ENCODE peak calls at places on chromosomes 16 and 17, in eight cellular contexts. C, N, W, D, M, Z, P and I are unnamed samples.

GRCh38 chr17:48356866-48357265 is 73.1 kb downstream of the SKAP1 start:
- DNase-seq in C (no peak), N (no peak), W (no peak), D (no peak), M (no peak), Z (no peak), P (no peak), I (no peak)

GRCh38 chr16:90077757-90078593 is 844 bp upstream of the PRDM7 start:
- DNase-seq in C (no peak), N (no peak), W (peak; percentile 42), D (peak; percentile 39), M (peak; percentile 28), Z (no peak), P (peak; percentile 18), I (peak; percentile 60)

GRCh38 chr17:56973520-56973919 is 4.4 kb upstream of the SCPEP1 start:
- DNase-seq in C (no peak), N (no peak), W (peak; percentile 15), D (no peak), M (no peak), Z (no peak), P (no peak), I (no peak)

GRCh38 chr16:66287916-66288315 is 78.6 kb upstream of the CDH5 start:
- DNase-seq in C (no peak), N (no peak), W (no peak), D (no peak), M (no peak), Z (no peak), P (no peak), I (no peak)

GRCh38 chr17:63783522-63783921 is 9.6 kb downstream of the DDX42 start:
- DNase-seq in C (no peak), N (no peak), W (no peak), D (no peak), M (no peak), Z (no peak), P (no peak), I (no peak)

GRCh38 chr16:67804853-67805542 is 1.4 kb downstream of the RANBP10 start:
- DNase-seq in C (no peak), N (no peak), W (no peak), D (no peak), M (no peak), Z (no peak), P (no peak), I (no peak)

GRCh38 chr17:68378202-68379149 is 78.8 kb downstream of the WIPI1 start:
- DNase-seq in C (peak; percentile 42), N (peak; percentile 71), W (peak; percentile 97), D (no peak), M (no peak), Z (peak; percentile 61), P (peak; percentile 98), I (no peak)

GRCh38 chr16:19114359-19115147 is 789 bp downstream of the ITPRIPL2 start:
- DNase-seq in C (no peak), N (peak; percentile 61), W (peak; percentile 78), D (peak; percentile 78), M (no peak), Z (no peak), P (no peak), I (peak; percentile 64)

GRCh38 chr17:11932337-11932898 is 64.9 kb downstream of the ZNF18 start:
- DNase-seq in C (no peak), N (no peak), W (no peak), D (no peak), M (no peak), Z (no peak), P (no peak), I (no peak)

GRCh38 chr17:12342609-12343248 is 322.1 kb downstream of the MAP2K4 start:
- DNase-seq in C (no peak), N (peak; percentile 62), W (peak; percentile 34), D (peak; percentile 52), M (no peak), Z (no peak), P (no peak), I (peak; percentile 62)

GRCh38 chr17:48907713-48908046 is 527 bp upstream of the UBE2Z start:
- DNase-seq in C (no peak), N (no peak), W (peak; percentile 69), D (no peak), M (no peak), Z (peak; percentile 63), P (no peak), I (peak; percentile 57)

GRCh38 chr17:66548158-66548557 is 245.7 kb downstream of the PRKCA start:
- DNase-seq in C (no peak), N (no peak), W (peak; percentile 33), D (no peak), M (no peak), Z (no peak), P (no peak), I (no peak)

GRCh38 chr16:20610192-20610891 is 34.2 kb upstream of the ACSM2B start:
- DNase-seq in C (no peak), N (no peak), W (no peak), D (no peak), M (no peak), Z (no peak), P (no peak), I (no peak)

GRCh38 chr17:2179615-2180295 is 123.8 kb downstream of the SMG6 start:
- DNase-seq in C (peak; percentile 53), N (peak; percentile 71), W (peak; percentile 100), D (no peak), M (no peak), Z (no peak), P (peak; percentile 99), I (no peak)

GRCh38 chr17:75087182-75087557 is 584 bp upstream of the SLC16A5 start:
- DNase-seq in C (no peak), N (no peak), W (no peak), D (no peak), M (no peak), Z (no peak), P (no peak), I (no peak)

GRCh38 chr17:79589669-79590270 is 21.1 kb downstream of the RBFOX3 start:
- DNase-seq in C (no peak), N (no peak), W (no peak), D (no peak), M (no peak), Z (no peak), P (no peak), I (no peak)

GRCh38 chr16:67278773-67279295 is 498 bp upstream of the PLEKHG4 start:
- DNase-seq in C (no peak), N (no peak), W (no peak), D (peak; percentile 85), M (peak; percentile 15), Z (no peak), P (no peak), I (peak; percentile 80)

GRCh38 chr16:30065943-30066881 is 652 bp downstream of the ALDOA start:
- DNase-seq in C (no peak), N (no peak), W (peak; percentile 62), D (no peak), M (no peak), Z (no peak), P (no peak), I (no peak)